ENCODE peak calls at places on chromosomes 7 and 10, in nine cellular contexts. One of them, this sample, is unnamed.

GRCh38 chr7:28842769-28843295 is 115.3 kb downstream of the TRIL start:
- DNase-seq in mucosa of descending colon: no peak
- DNase-seq in cortex of kidney: no peak
- DNase-seq in GDM1: no peak
- DNase-seq in COR-L47: no peak
- DNase-seq in brain microvascular endothelial cell: no peak
- DNase-seq in NCI-H1105 treated with DMSO at 0.1 percent for 48 hours: no peak
- DNase-seq in T follicular helper cell: no peak
- DNase-seq in adipocyte: no peak
- DNase-seq in this sample: no peak

GRCh38 chr10:84997870-84998269 is 669.5 kb downstream of the CCSER2 start:
- DNase-seq in cortex of kidney: no peak
- DNase-seq in GDM1: no peak
- DNase-seq in brain microvascular endothelial cell: no peak
- DNase-seq in mucosa of descending colon: no peak
- DNase-seq in T follicular helper cell: no peak
- DNase-seq in COR-L47: no peak
- DNase-seq in adipocyte: no peak
- DNase-seq in NCI-H1105 treated with DMSO at 0.1 percent for 48 hours: no peak
- DNase-seq in this sample: no peak

GRCh38 chr7:115940462-115941060 is 90.0 kb downstream of the TFEC start:
- DNase-seq in mucosa of descending colon: no peak
- DNase-seq in brain microvascular endothelial cell: peak
- DNase-seq in adipocyte: no peak
- DNase-seq in cortex of kidney: no peak
- DNase-seq in T follicular helper cell: no peak
- DNase-seq in NCI-H1105 treated with DMSO at 0.1 percent for 48 hours: no peak
- DNase-seq in GDM1: no peak
- DNase-seq in COR-L47: no peak
- DNase-seq in this sample: no peak

GRCh38 chr10:113872139-113873030 is 17.9 kb downstream of the NHLRC2 start:
- DNase-seq in T follicular helper cell: no peak
- DNase-seq in GDM1: no peak
- DNase-seq in cortex of kidney: no peak
- DNase-seq in mucosa of descending colon: no peak
- DNase-seq in adipocyte: no peak
- DNase-seq in brain microvascular endothelial cell: no peak
- DNase-seq in NCI-H1105 treated with DMSO at 0.1 percent for 48 hours: no peak
- DNase-seq in COR-L47: no peak
- DNase-seq in this sample: no peak

GRCh38 chr10:44193156-44193555 is 191.7 kb downstream of the CXCL12 start:
- DNase-seq in adipocyte: no peak
- DNase-seq in mucosa of descending colon: no peak
- DNase-seq in GDM1: no peak
- DNase-seq in cortex of kidney: no peak
- DNase-seq in NCI-H1105 treated with DMSO at 0.1 percent for 48 hours: no peak
- DNase-seq in T follicular helper cell: no peak
- DNase-seq in brain microvascular endothelial cell: no peak
- DNase-seq in COR-L47: no peak
- DNase-seq in this sample: no peak

GRCh38 chr10:72316748-72317435 is 37.8 kb downstream of the DNAJB12 start:
- DNase-seq in cortex of kidney: no peak
- DNase-seq in NCI-H1105 treated with DMSO at 0.1 percent for 48 hours: no peak
- DNase-seq in brain microvascular endothelial cell: no peak
- DNase-seq in T follicular helper cell: peak
- DNase-seq in GDM1: peak
- DNase-seq in COR-L47: peak
- DNase-seq in adipocyte: no peak
- DNase-seq in mucosa of descending colon: peak
- DNase-seq in this sample: no peak

GRCh38 chr10:93160829-93161228 is 87.1 kb downstream of the CYP26A1 start:
- DNase-seq in COR-L47: no peak
- DNase-seq in NCI-H1105 treated with DMSO at 0.1 percent for 48 hours: no peak
- DNase-seq in cortex of kidney: no peak
- DNase-seq in mucosa of descending colon: peak
- DNase-seq in T follicular helper cell: no peak
- DNase-seq in brain microvascular endothelial cell: peak
- DNase-seq in GDM1: no peak
- DNase-seq in adipocyte: no peak
- DNase-seq in this sample: no peak

GRCh38 chr10:132065491-132066105 is at the start of gene JAKMIP3:
- DNase-seq in brain microvascular endothelial cell: peak
- DNase-seq in GDM1: no peak
- DNase-seq in COR-L47: no peak
- DNase-seq in cortex of kidney: no peak
- DNase-seq in T follicular helper cell: no peak
- DNase-seq in NCI-H1105 treated with DMSO at 0.1 percent for 48 hours: no peak
- DNase-seq in mucosa of descending colon: no peak
- DNase-seq in adipocyte: peak
- DNase-seq in this sample: peak

GRCh38 chr10:1416456-1417037 is 320.8 kb downstream of the ADARB2 start:
- DNase-seq in brain microvascular endothelial cell: no peak
- DNase-seq in NCI-H1105 treated with DMSO at 0.1 percent for 48 hours: no peak
- DNase-seq in COR-L47: no peak
- DNase-seq in T follicular helper cell: no peak
- DNase-seq in GDM1: no peak
- DNase-seq in cortex of kidney: no peak
- DNase-seq in mucosa of descending colon: no peak
- DNase-seq in adipocyte: no peak
- DNase-seq in this sample: no peak

GRCh38 chr7:27191716-27192545 is 6.9 kb upstream of the HOXA11 start:
- DNase-seq in adipocyte: no peak
- DNase-seq in NCI-H1105 treated with DMSO at 0.1 percent for 48 hours: no peak
- DNase-seq in T follicular helper cell: no peak
- DNase-seq in cortex of kidney: no peak
- DNase-seq in COR-L47: no peak
- DNase-seq in mucosa of descending colon: peak
- DNase-seq in brain microvascular endothelial cell: no peak
- DNase-seq in GDM1: no peak
- DNase-seq in this sample: no peak

GRCh38 chr10:79021948-79022499 is 46.7 kb upstream of the ZMIZ1 start:
- DNase-seq in cortex of kidney: no peak
- DNase-seq in brain microvascular endothelial cell: no peak
- DNase-seq in adipocyte: no peak
- DNase-seq in T follicular helper cell: no peak
- DNase-seq in NCI-H1105 treated with DMSO at 0.1 percent for 48 hours: no peak
- DNase-seq in mucosa of descending colon: peak
- DNase-seq in COR-L47: no peak
- DNase-seq in GDM1: no peak
- DNase-seq in this sample: no peak